ENCODE peak calls at places on chromosome 13, in four cellular contexts. One of them, this sample, is unnamed.

GRCh38 chr13:73171926-73172325 is 113.1 kb downstream of the KLF5 start:
- DNase-seq in esophagus squamous epithelium: no peak
- DNase-seq in HTR-8/SVneo: no peak
- DNase-seq in fibroblast of mammary gland: peak; percentile 12
- DNase-seq in this sample: no peak

GRCh38 chr13:104057851-104058250 is 991.6 kb upstream of the SLC10A2 start:
- DNase-seq in esophagus squamous epithelium: no peak
- DNase-seq in HTR-8/SVneo: peak; percentile 2
- DNase-seq in fibroblast of mammary gland: no peak
- DNase-seq in this sample: no peak

GRCh38 chr13:110812111-110812868 is 98.8 kb downstream of the ING1 start:
- DNase-seq in esophagus squamous epithelium: no peak
- DNase-seq in HTR-8/SVneo: no peak
- DNase-seq in fibroblast of mammary gland: peak; percentile 28
- DNase-seq in this sample: no peak

GRCh38 chr13:48629282-48629681 is 24.4 kb upstream of the CYSLTR2 start:
- DNase-seq in esophagus squamous epithelium: no peak
- DNase-seq in HTR-8/SVneo: no peak
- DNase-seq in fibroblast of mammary gland: no peak
- DNase-seq in this sample: no peak

GRCh38 chr13:30581582-30581981 is 36.1 kb upstream of the USPL1 start:
- DNase-seq in esophagus squamous epithelium: no peak
- DNase-seq in HTR-8/SVneo: no peak
- DNase-seq in fibroblast of mammary gland: peak; percentile 37
- DNase-seq in this sample: no peak

GRCh38 chr13:27622102-27622820 is 569 bp downstream of the POLR1D start:
- DNase-seq in esophagus squamous epithelium: no peak
- DNase-seq in HTR-8/SVneo: no peak
- DNase-seq in fibroblast of mammary gland: peak; percentile 14
- DNase-seq in this sample: no peak

GRCh38 chr13:30796132-30796832 is 60.9 kb downstream of the ALOX5AP start:
- DNase-seq in esophagus squamous epithelium: no peak
- DNase-seq in HTR-8/SVneo: peak; percentile 43
- DNase-seq in fibroblast of mammary gland: peak; percentile 69
- DNase-seq in this sample: no peak

GRCh38 chr13:57631607-57632275 is at the start of gene PCDH17:
- DNase-seq in esophagus squamous epithelium: no peak
- DNase-seq in HTR-8/SVneo: peak; percentile 2
- DNase-seq in fibroblast of mammary gland: no peak
- DNase-seq in this sample: no peak

GRCh38 chr13:99860736-99861135 is 110.8 kb downstream of the ZIC5 start:
- DNase-seq in esophagus squamous epithelium: no peak
- DNase-seq in HTR-8/SVneo: no peak
- DNase-seq in fibroblast of mammary gland: no peak
- DNase-seq in this sample: no peak

GRCh38 chr13:109787135-109787954 is 962 bp upstream of the IRS2 start:
- DNase-seq in esophagus squamous epithelium: no peak
- DNase-seq in HTR-8/SVneo: no peak
- DNase-seq in fibroblast of mammary gland: peak; percentile 49
- DNase-seq in this sample: no peak